ENCODE peak calls at places on chromosomes 5 and 9, in six cellular contexts. One of them, this sample, is unnamed.

GRCh38 chr5:94028001-94028400 is 286.6 kb upstream of the POU5F2 start:
- DNase-seq in stimulated activated CD8-positive, alpha-beta memory T cell treated with anti-CD3 and anti-CD28 coated beads, Interleukin-15, amount 100 ng/mL, for 24 hours: no peak
- DNase-seq in OCI-LY7: no peak
- DNase-seq in PC-3: no peak
- DNase-seq in activated effector memory CD4-positive, alpha-beta T cell treated with Interleukin-2 at 50 U/mL for 16 hours: no peak
- DNase-seq in non-pigmented ciliary epithelial cell: no peak
- DNase-seq in this sample: no peak

GRCh38 chr9:34376596-34377401 is at the start of gene MYORG:
- DNase-seq in stimulated activated CD8-positive, alpha-beta memory T cell treated with anti-CD3 and anti-CD28 coated beads, Interleukin-15, amount 100 ng/mL, for 24 hours: peak
- DNase-seq in OCI-LY7: peak
- DNase-seq in PC-3: peak
- DNase-seq in activated effector memory CD4-positive, alpha-beta T cell treated with Interleukin-2 at 50 U/mL for 16 hours: peak
- DNase-seq in non-pigmented ciliary epithelial cell: peak
- DNase-seq in this sample: peak

GRCh38 chr9:121053544-121053943 is 3.5 kb upstream of the C5 start:
- DNase-seq in stimulated activated CD8-positive, alpha-beta memory T cell treated with anti-CD3 and anti-CD28 coated beads, Interleukin-15, amount 100 ng/mL, for 24 hours: no peak
- DNase-seq in OCI-LY7: no peak
- DNase-seq in PC-3: no peak
- DNase-seq in activated effector memory CD4-positive, alpha-beta T cell treated with Interleukin-2 at 50 U/mL for 16 hours: no peak
- DNase-seq in non-pigmented ciliary epithelial cell: no peak
- DNase-seq in this sample: no peak

GRCh38 chr5:125298258-125298657 is 551.8 kb upstream of the ZNF608 start:
- DNase-seq in stimulated activated CD8-positive, alpha-beta memory T cell treated with anti-CD3 and anti-CD28 coated beads, Interleukin-15, amount 100 ng/mL, for 24 hours: no peak
- DNase-seq in OCI-LY7: no peak
- DNase-seq in PC-3: peak
- DNase-seq in activated effector memory CD4-positive, alpha-beta T cell treated with Interleukin-2 at 50 U/mL for 16 hours: no peak
- DNase-seq in non-pigmented ciliary epithelial cell: no peak
- DNase-seq in this sample: peak

GRCh38 chr5:156851880-156852279 is 1.8 kb downstream of the PPP1R2B start:
- DNase-seq in stimulated activated CD8-positive, alpha-beta memory T cell treated with anti-CD3 and anti-CD28 coated beads, Interleukin-15, amount 100 ng/mL, for 24 hours: no peak
- DNase-seq in OCI-LY7: no peak
- DNase-seq in PC-3: no peak
- DNase-seq in activated effector memory CD4-positive, alpha-beta T cell treated with Interleukin-2 at 50 U/mL for 16 hours: no peak
- DNase-seq in non-pigmented ciliary epithelial cell: no peak
- DNase-seq in this sample: no peak

GRCh38 chr9:114681594-114682332 is at the start of gene TEX48:
- DNase-seq in stimulated activated CD8-positive, alpha-beta memory T cell treated with anti-CD3 and anti-CD28 coated beads, Interleukin-15, amount 100 ng/mL, for 24 hours: peak
- DNase-seq in OCI-LY7: peak
- DNase-seq in PC-3: peak
- DNase-seq in activated effector memory CD4-positive, alpha-beta T cell treated with Interleukin-2 at 50 U/mL for 16 hours: peak
- DNase-seq in non-pigmented ciliary epithelial cell: no peak
- DNase-seq in this sample: peak

GRCh38 chr5:33105521-33105941 is 335.2 kb upstream of the TARS1 start:
- DNase-seq in stimulated activated CD8-positive, alpha-beta memory T cell treated with anti-CD3 and anti-CD28 coated beads, Interleukin-15, amount 100 ng/mL, for 24 hours: no peak
- DNase-seq in OCI-LY7: no peak
- DNase-seq in PC-3: peak
- DNase-seq in activated effector memory CD4-positive, alpha-beta T cell treated with Interleukin-2 at 50 U/mL for 16 hours: no peak
- DNase-seq in non-pigmented ciliary epithelial cell: peak
- DNase-seq in this sample: peak

GRCh38 chr5:78009937-78010527 is 233.9 kb upstream of the TBCA start:
- DNase-seq in stimulated activated CD8-positive, alpha-beta memory T cell treated with anti-CD3 and anti-CD28 coated beads, Interleukin-15, amount 100 ng/mL, for 24 hours: no peak
- DNase-seq in OCI-LY7: no peak
- DNase-seq in PC-3: no peak
- DNase-seq in activated effector memory CD4-positive, alpha-beta T cell treated with Interleukin-2 at 50 U/mL for 16 hours: no peak
- DNase-seq in non-pigmented ciliary epithelial cell: peak
- DNase-seq in this sample: no peak

GRCh38 chr5:167320019-167320418 is 971.4 kb upstream of the WWC1 start:
- DNase-seq in stimulated activated CD8-positive, alpha-beta memory T cell treated with anti-CD3 and anti-CD28 coated beads, Interleukin-15, amount 100 ng/mL, for 24 hours: no peak
- DNase-seq in OCI-LY7: no peak
- DNase-seq in PC-3: no peak
- DNase-seq in activated effector memory CD4-positive, alpha-beta T cell treated with Interleukin-2 at 50 U/mL for 16 hours: no peak
- DNase-seq in non-pigmented ciliary epithelial cell: no peak
- DNase-seq in this sample: no peak